ENCODE peak calls at places on chromosome 9, in five cellular contexts. D is NCI-H460, V is putamen, F is progenitor cell of endocrine pancreas, B is Kasumi-1. Q is an unnamed sample.

GRCh38 chr9:37035472-37036236 is 1.6 kb upstream of the PAX5 start:
- DNase-seq in F (no peak), D (no peak), V (no peak), B (no peak), Q (no peak)

GRCh38 chr9:127422133-127422782 is 1.9 kb upstream of the ZNF79 start:
- DNase-seq in D (no peak), B (no peak), F (no peak), V (no peak), Q (no peak)

GRCh38 chr9:109922617-109923260 is 142.7 kb downstream of the PALM2AKAP2 start:
- DNase-seq in F (no peak), B (no peak), D (no peak), V (no peak), Q (no peak)

GRCh38 chr9:75814667-75815066 is 75.8 kb upstream of the PCSK5 start:
- DNase-seq in F (no peak), V (no peak), D (no peak), B (no peak), Q (no peak)

GRCh38 chr9:135521608-135522095 is 412 bp downstream of the LCN1 start:
- DNase-seq in B (no peak), F (no peak), D (no peak), V (no peak), Q (no peak)

GRCh38 chr9:9751996-9752395 is 860.8 kb downstream of the PTPRD start:
- DNase-seq in V (no peak), F (no peak), B (no peak), D (no peak), Q (no peak)

GRCh38 chr9:77589046-77589795 is 58.9 kb downstream of the GNA14 start:
- DNase-seq in V (no peak), D (no peak), B (no peak), F (no peak), Q (no peak)

GRCh38 chr9:97366889-97367288 is 45.0 kb upstream of the TDRD7 start:
- DNase-seq in B (no peak), D (no peak), V (no peak), F (no peak), Q (no peak)

GRCh38 chr9:129567842-129568559 is 52.9 kb downstream of the C9orf50 start:
- DNase-seq in D (peak; percentile 81), V (no peak), B (peak; percentile 33), F (peak; percentile 24), Q (no peak)

GRCh38 chr9:35688558-35689350 is 971 bp downstream of the TPM2 start:
- DNase-seq in F (no peak), D (no peak), B (no peak), V (peak; percentile 21), Q (no peak)

GRCh38 chr9:89601306-89601705 is 3.5 kb upstream of the GADD45G start:
- DNase-seq in F (no peak), V (no peak), D (no peak), B (no peak), Q (no peak)

GRCh38 chr9:16964228-16964627 is 93.8 kb upstream of the BNC2 start:
- DNase-seq in F (no peak), V (no peak), B (no peak), D (no peak), Q (no peak)

GRCh38 chr9:24879591-24879990 is 333.9 kb upstream of the IZUMO3 start:
- DNase-seq in F (no peak), V (no peak), D (no peak), B (no peak), Q (no peak)

GRCh38 chr9:27572918-27573698 is at the start of gene C9orf72:
- DNase-seq in D (peak; percentile 1), V (peak; percentile 81), B (no peak), F (peak; percentile 49), Q (peak; percentile 87)

GRCh38 chr9:69104830-69105527 is 69.1 kb upstream of the TJP2 start:
- DNase-seq in D (no peak), V (no peak), F (no peak), B (no peak), Q (no peak)

GRCh38 chr9:9257999-9258398 is 1354.8 kb downstream of the PTPRD start:
- DNase-seq in B (no peak), F (no peak), D (no peak), V (no peak), Q (no peak)

GRCh38 chr9:35333551-35333950 is 156.4 kb upstream of the RUSC2 start:
- DNase-seq in V (no peak), D (no peak), F (no peak), B (no peak), Q (no peak)

GRCh38 chr9:128631636-128632035 is 25.0 kb downstream of the DYNC2I2 start:
- DNase-seq in D (no peak), F (no peak), B (no peak), V (no peak), Q (no peak)

GRCh38 chr9:98943682-98944129 is at the start of gene COL15A1:
- DNase-seq in V (no peak), D (no peak), B (no peak), F (peak; percentile 29), Q (no peak)

GRCh38 chr9:70049672-70050271 is 6.1 kb downstream of the MAMDC2 start:
- DNase-seq in B (no peak), F (no peak), V (no peak), D (no peak), Q (peak; percentile 1)

GRCh38 chr9:98006127-98006796 is 23.1 kb downstream of the ANP32B start:
- DNase-seq in F (no peak), V (no peak), B (no peak), D (no peak), Q (no peak)

GRCh38 chr9:111463036-111463435 is 21.1 kb downstream of the ECPAS start:
- DNase-seq in F (no peak), B (no peak), D (no peak), V (no peak), Q (no peak)

GRCh38 chr9:93820667-93821306 is 134.4 kb downstream of the BARX1 start:
- DNase-seq in B (no peak), F (no peak), D (no peak), V (no peak), Q (no peak)

GRCh38 chr9:133210609-133211008 is 1.6 kb upstream of the OBP2B start:
- DNase-seq in V (no peak), F (no peak), B (no peak), D (no peak), Q (no peak)

GRCh38 chr9:83979812-83980394 is at the start of gene HNRNPK:
- DNase-seq in B (peak; percentile 88), D (peak; percentile 98), V (peak; percentile 98), F (peak; percentile 99), Q (peak; percentile 98)

GRCh38 chr9:83396813-83397212 is 141.4 kb downstream of the FRMD3 start:
- DNase-seq in B (no peak), D (no peak), V (no peak), F (no peak), Q (no peak)

GRCh38 chr9:113943112-113944009 is 67.3 kb downstream of the ZNF618 start:
- DNase-seq in V (no peak), B (no peak), D (no peak), F (no peak), Q (no peak)

GRCh38 chr9:37935106-37935505 is 31.2 kb upstream of the SLC25A51 start:
- DNase-seq in D (no peak), V (no peak), F (no peak), B (no peak), Q (no peak)

GRCh38 chr9:129506892-129507291 is 114.0 kb downstream of the C9orf50 start:
- DNase-seq in B (no peak), V (no peak), F (no peak), D (no peak), Q (no peak)

GRCh38 chr9:81826541-81826906 is 101.7 kb upstream of the SPATA31D4 start:
- DNase-seq in B (no peak), V (peak; percentile 98), D (no peak), F (no peak), Q (peak; percentile 96)

GRCh38 chr9:14323083-14323968 is 9.4 kb upstream of the NFIB start:
- DNase-seq in V (no peak), D (no peak), F (no peak), B (peak; percentile 17), Q (no peak)

GRCh38 chr9:16985559-16986348 is 115.3 kb upstream of the BNC2 start:
- DNase-seq in B (no peak), V (no peak), D (peak; percentile 80), F (no peak), Q (no peak)

GRCh38 chr9:99056876-99057664 is 47.8 kb upstream of the TGFBR1 start:
- DNase-seq in V (no peak), F (no peak), B (no peak), D (peak; percentile 90), Q (no peak)

GRCh38 chr9:90722116-90722515 is 79.5 kb upstream of the DIRAS2 start:
- DNase-seq in B (no peak), D (no peak), F (no peak), V (no peak), Q (no peak)

GRCh38 chr9:130938184-130938651 is 829 bp downstream of the FIBCD1 start:
- DNase-seq in D (no peak), F (no peak), B (no peak), V (no peak), Q (no peak)

GRCh38 chr9:15113288-15113687 is 193.7 kb downstream of the TTC39B start:
- DNase-seq in D (no peak), F (no peak), B (no peak), V (no peak), Q (no peak)

GRCh38 chr9:4866239-4866969 is 73.7 kb downstream of the RCL1 start:
- DNase-seq in V (no peak), D (no peak), F (no peak), B (no peak), Q (no peak)

GRCh38 chr9:25861416-25861815 is 183.2 kb upstream of the TUSC1 start:
- DNase-seq in B (no peak), D (no peak), V (no peak), F (no peak), Q (no peak)

Q was measured in midbrain.